ENCODE peak calls at places on chromosomes 7 and 10, in nine cellular contexts. S is A549; Y is gastrocnemius medialis; D is ovary; N is hepatocyte; M is endodermal cell; O is sigmoid colon; C is Panc1; K is CD8-positive, alpha-beta T cell. J is an unnamed sample. For H3K4me1, the result is how much of the 10 kb centered on the place peaks cover.

GRCh38 chr10:103592186-103593021 is 98.9 kb downstream of the NEURL1 start:
- DNase-seq in S (peak), Y (peak), D (no peak), N (peak), M (peak), O (no peak), C (peak), K (no peak), J (no peak)

GRCh38 chr7:134781171-134781570 is 1.7 kb downstream of the CALD1 start:
- DNase-seq in S (no peak), Y (no peak), D (no peak), N (no peak), M (no peak), O (no peak), C (no peak), K (no peak), J (no peak)

GRCh38 chr10:123143162-123143824 is 4.6 kb upstream of the HMX2 start:
- DNase-seq in S (no peak), Y (no peak), D (no peak), N (no peak), M (peak), O (no peak), C (no peak), K (no peak), J (peak)

GRCh38 chr7:42661312-42661711 is 250.6 kb downstream of the C7orf25 start:
- DNase-seq in S (no peak), Y (no peak), D (no peak), N (no peak), M (no peak), O (no peak), C (peak), K (no peak), J (no peak)

GRCh38 chr10:128865398-128865797 is 601.6 kb upstream of the MGMT start:
- DNase-seq in S (no peak), Y (no peak), D (no peak), N (no peak), M (no peak), O (no peak), C (no peak), K (no peak), J (no peak)

GRCh38 chr10:80277567-80278250 is 11.7 kb downstream of the MAT1A start:
- DNase-seq in S (no peak), Y (no peak), D (no peak), N (peak), M (no peak), O (no peak), C (no peak), K (no peak), J (no peak)

GRCh38 chr7:142808802-142809583 is 38.2 kb downstream of the PRSS2 start:
- DNase-seq in S (no peak), Y (peak), D (no peak), N (no peak), M (peak), O (no peak), C (no peak), K (peak), J (peak)

GRCh38 chr7:137804819-137805218 is 42.0 kb downstream of the DGKI start:
- DNase-seq in S (no peak), Y (no peak), D (no peak), N (no peak), M (no peak), O (no peak), C (no peak), K (no peak), J (no peak)

GRCh38 chr7:121961491-121961890 is 88.5 kb downstream of the PTPRZ1 start:
- DNase-seq in S (no peak), Y (no peak), D (no peak), N (no peak), M (no peak), O (no peak), C (no peak), K (no peak), J (no peak)

GRCh38 chr10:717458-717857 is 28.0 kb upstream of the DIP2C start:
- DNase-seq in S (no peak), Y (no peak), D (no peak), N (no peak), M (no peak), O (no peak), C (no peak), K (no peak), J (no peak)

GRCh38 chr10:65620404-65621048 is 1305.3 kb upstream of the LRRTM3 start:
- DNase-seq in S (no peak), Y (no peak), D (no peak), N (no peak), M (no peak), O (no peak), C (no peak), K (no peak), J (no peak)

GRCh38 chr7:49660976-49661375 is 112.5 kb upstream of the VWC2 start:
- DNase-seq in S (no peak), Y (no peak), D (no peak), N (no peak), M (no peak), O (no peak), C (no peak), K (no peak), J (no peak)

GRCh38 chr7:149735181-149735602 is 38.2 kb downstream of the ZNF467 start:
- DNase-seq in S (no peak), Y (no peak), D (no peak), N (no peak), M (no peak), O (peak), C (no peak), K (no peak), J (no peak)

GRCh38 chr10:124697837-124698559 is 46.2 kb downstream of the FAM53B start:
- DNase-seq in S (peak), Y (no peak), D (no peak), N (no peak), M (no peak), O (no peak), C (no peak), K (no peak), J (no peak)

GRCh38 chr7:139231513-139232376 is 708 bp downstream of the UBN2 start:
- DNase-seq in S (peak), Y (no peak), D (peak), N (peak), M (peak), O (peak), C (no peak), K (peak), J (peak)

GRCh38 chr10:33273295-33274002 is 61.0 kb downstream of the NRP1 start:
- DNase-seq in S (peak), Y (peak), D (peak), N (peak), M (peak), O (peak), C (peak), K (no peak), J (peak)

GRCh38 chr7:12303096-12303495 is 92.0 kb downstream of the TMEM106B start:
- DNase-seq in S (no peak), Y (no peak), D (no peak), N (peak), M (no peak), O (no peak), C (no peak), K (no peak), J (no peak)

GRCh38 chr10:103584216-103585010 is 90.9 kb downstream of the NEURL1 start:
- DNase-seq in S (no peak), Y (no peak), D (peak), N (no peak), M (no peak), O (no peak), C (no peak), K (peak), J (peak)

GRCh38 chr7:123598657-123599056 is 3.0 kb upstream of the ASB15 start:
- DNase-seq in S (no peak), Y (no peak), D (no peak), N (no peak), M (no peak), O (no peak), C (no peak), K (no peak), J (no peak)

GRCh38 chr10:93445097-93445960 is 36.8 kb downstream of the MYOF start:
- DNase-seq in S (peak), Y (peak), D (peak), N (peak), M (peak), O (peak), C (no peak), K (no peak), J (peak)

GRCh38 chr10:99809481-99809880 is 27.0 kb downstream of the ABCC2 start:
- DNase-seq in S (no peak), Y (no peak), D (no peak), N (no peak), M (no peak), O (no peak), C (no peak), K (no peak), J (no peak)

GRCh38 chr7:9711259-9711658 is 1262.4 kb upstream of the PHF14 start:
- DNase-seq in S (no peak), Y (no peak), D (no peak), N (no peak), M (no peak), O (no peak), C (no peak), K (no peak), J (no peak)

GRCh38 chr7:131692131-131692960 is 135.9 kb upstream of the PODXL start:
- DNase-seq in S (peak), Y (peak), D (peak), N (peak), M (peak), O (no peak), C (peak), K (no peak), J (no peak)

GRCh38 chr10:15088428-15089261 is at the start of gene ACBD7:
- DNase-seq in S (peak), Y (peak), D (peak), N (peak), M (peak), O (peak), C (no peak), K (peak), J (peak)

GRCh38 chr7:127932496-127932895 is 98.7 kb downstream of the LRRC4 start:
- DNase-seq in S (no peak), Y (no peak), D (no peak), N (no peak), M (no peak), O (no peak), C (no peak), K (no peak), J (no peak)

GRCh38 chr10:49323171-49323895 is 24.4 kb downstream of the C10orf71 start:
- DNase-seq in S (no peak), Y (peak), D (peak), N (no peak), M (no peak), O (no peak), C (no peak), K (no peak), J (no peak)

GRCh38 chr7:45656431-45656830 is 82.3 kb downstream of the ADCY1 start:
- DNase-seq in S (no peak), Y (no peak), D (no peak), N (no peak), M (peak), O (no peak), C (no peak), K (no peak), J (no peak)

GRCh38 chr10:70914316-70914864 is 26.0 kb upstream of the PCBD1 start:
- DNase-seq in S (no peak), Y (no peak), D (no peak), N (no peak), M (no peak), O (no peak), C (no peak), K (no peak), J (no peak)

GRCh38 chr7:15424468-15424867 is 137.3 kb downstream of the AGMO start:
- DNase-seq in S (no peak), Y (no peak), D (no peak), N (no peak), M (no peak), O (no peak), C (no peak), K (no peak), J (no peak)

GRCh38 chr7:37394158-37394557 is 54.5 kb downstream of the ELMO1 start:
- DNase-seq in S (no peak), Y (no peak), D (no peak), N (no peak), M (peak), O (no peak), C (no peak), K (no peak), J (no peak)

DNA sequence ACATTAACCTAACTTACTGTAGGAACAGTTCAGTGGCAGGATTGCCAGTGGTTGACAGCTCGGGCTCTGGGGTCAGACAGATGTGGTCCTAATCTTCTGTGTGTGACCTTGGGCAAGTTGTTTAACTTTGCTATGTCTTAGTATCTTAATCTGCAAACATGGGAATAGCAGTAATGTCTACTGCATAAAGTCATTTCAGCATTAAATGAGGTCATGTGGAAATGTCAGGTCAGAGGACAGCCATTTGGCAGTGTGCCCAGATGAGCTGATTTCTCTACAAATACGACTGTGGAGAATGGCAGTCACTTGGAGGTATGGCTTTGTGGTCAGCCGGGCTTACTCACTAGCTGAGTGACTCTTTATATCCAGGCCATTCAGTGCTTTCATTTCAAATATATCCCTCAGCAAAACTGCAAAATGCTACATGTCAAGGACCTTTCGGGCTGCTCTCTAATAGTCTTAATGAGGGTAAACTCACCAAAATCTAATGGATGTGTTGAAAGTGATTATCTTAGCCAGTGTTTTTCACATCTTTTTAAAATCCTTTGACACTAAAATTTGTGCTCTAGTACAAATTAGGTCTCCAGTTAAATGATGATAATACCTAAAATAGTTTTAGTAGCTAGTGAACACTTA is 171.4 kb downstream of the ST7 start:
- DNase-seq in S (no peak), Y (peak), D (peak), N (peak), M (no peak), O (peak), C (peak), K (peak), J (no peak)
- H3K4me1 ChIP-seq in S (half or more), Y (under half), D (under half), N (under half), M (under half), O (under half), C (under half), K (under half), J (under half)

DNA sequence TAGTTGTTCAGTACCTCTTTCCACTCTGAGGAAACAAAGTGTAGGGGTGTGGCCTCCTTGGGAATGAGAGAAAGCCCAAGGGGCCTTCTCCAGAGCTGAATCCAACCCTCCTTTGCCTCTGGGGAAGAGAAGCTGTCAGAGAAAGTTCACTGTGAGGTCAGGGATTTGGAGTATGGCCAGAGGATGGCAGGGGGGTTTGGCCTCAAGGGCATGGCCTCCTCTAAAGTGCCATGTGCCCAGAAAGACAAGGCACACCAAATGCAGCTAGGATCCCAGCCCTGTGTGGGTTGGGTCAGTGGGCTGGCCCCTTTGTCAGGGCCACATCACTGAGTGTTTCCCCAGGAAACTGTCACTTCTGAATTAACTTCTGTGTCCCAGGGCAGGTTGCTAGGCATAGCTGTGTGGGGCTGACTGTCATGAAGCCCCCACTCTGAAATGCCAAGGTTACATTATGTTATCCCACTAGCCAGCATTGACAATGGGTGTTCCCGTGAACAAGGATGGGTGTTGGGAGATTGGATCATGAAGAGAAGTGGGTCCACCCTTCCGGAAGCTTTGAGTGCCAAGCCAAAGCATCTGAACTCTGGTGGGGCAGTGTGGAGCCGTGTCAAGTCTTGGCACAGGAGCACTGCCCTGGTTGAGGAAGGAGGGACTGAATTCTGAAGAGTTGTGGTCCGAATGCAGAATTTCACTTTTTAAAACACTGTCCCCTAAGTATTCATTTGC is 123.3 kb downstream of the ZMIZ1 start:
- DNase-seq in S (no peak), Y (no peak), D (no peak), N (no peak), M (no peak), O (no peak), C (no peak), K (no peak), J (no peak)
- H3K27ac ChIP-seq in S (peak), Y (peak), D (no peak), N (no peak), M (no peak), O (peak), C (peak), K (no peak), J (peak)

GRCh38 chr7:110205899-110206298 is 885.0 kb upstream of the LRRN3 start:
- DNase-seq in S (no peak), Y (no peak), D (no peak), N (peak), M (no peak), O (no peak), C (no peak), K (no peak), J (no peak)

GRCh38 chr7:110204527-110204926 is 886.4 kb upstream of the LRRN3 start:
- DNase-seq in S (no peak), Y (no peak), D (no peak), N (peak), M (peak), O (no peak), C (no peak), K (no peak), J (no peak)
- TF ChIP-seq CTCF in S (no peak), Y (no peak), D (no peak), N (peak), M (peak), O (no peak), C (no peak), K (no peak), J (no peak)

GRCh38 chr10:133048926-133049325 is 38.8 kb upstream of the ADGRA1 start:
- DNase-seq in S (no peak), Y (no peak), D (no peak), N (no peak), M (no peak), O (no peak), C (no peak), K (no peak), J (no peak)

GRCh38 chr10:133049639-133050038 is 38.1 kb upstream of the ADGRA1 start:
- DNase-seq in S (no peak), Y (no peak), D (no peak), N (no peak), M (no peak), O (no peak), C (no peak), K (no peak), J (no peak)

GRCh38 chr10:133047526-133047925 is 40.2 kb upstream of the ADGRA1 start:
- DNase-seq in S (no peak), Y (no peak), D (no peak), N (no peak), M (no peak), O (no peak), C (no peak), K (no peak), J (no peak)

GRCh38 chr10:133050376-133050775 is 37.3 kb upstream of the ADGRA1 start:
- DNase-seq in S (no peak), Y (no peak), D (no peak), N (no peak), M (no peak), O (no peak), C (no peak), K (no peak), J (no peak)

DNA sequence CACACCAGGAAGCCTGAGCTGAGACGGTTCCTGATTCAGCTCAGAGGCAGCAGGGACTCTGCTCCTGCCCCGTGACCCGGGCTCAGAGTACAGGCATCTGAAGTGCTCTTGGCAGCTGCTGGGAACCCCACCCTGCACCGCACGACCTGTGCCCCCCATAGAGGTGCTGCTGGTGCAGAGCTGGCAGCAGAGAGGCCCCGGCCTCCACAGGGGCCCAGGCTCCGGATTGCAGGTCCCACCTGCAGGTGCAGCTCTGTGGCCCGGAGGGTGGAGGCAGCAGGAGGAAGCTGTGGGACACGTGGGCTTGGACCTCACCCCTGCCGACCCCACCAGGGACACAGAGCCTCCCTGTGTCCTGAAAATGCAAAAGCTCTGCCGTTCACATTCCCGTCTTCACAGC is 39.4 kb upstream of the ADGRA1 start:
- DNase-seq in S (no peak), Y (no peak), D (no peak), N (no peak), M (no peak), O (no peak), C (no peak), K (no peak), J (no peak)
- H3K4me1 ChIP-seq in S (under half), Y (under half), D (under half), N (under half), M (under half), O (under half), C (under half), K (under half), J (under half)

GRCh38 chr7:47360301-47360900 is 221.5 kb downstream of the TNS3 start:
- DNase-seq in S (no peak), Y (no peak), D (no peak), N (no peak), M (no peak), O (no peak), C (no peak), K (no peak), J (no peak)

GRCh38 chr7:47357863-47358262 is 224.0 kb downstream of the TNS3 start:
- DNase-seq in S (no peak), Y (no peak), D (no peak), N (no peak), M (no peak), O (no peak), C (no peak), K (no peak), J (no peak)

GRCh38 chr7:47357398-47357797 is 224.5 kb downstream of the TNS3 start:
- DNase-seq in S (no peak), Y (no peak), D (no peak), N (peak), M (no peak), O (no peak), C (no peak), K (no peak), J (no peak)

GRCh38 chr7:47358944-47359588 is 222.8 kb downstream of the TNS3 start:
- DNase-seq in S (no peak), Y (no peak), D (no peak), N (no peak), M (no peak), O (no peak), C (no peak), K (no peak), J (no peak)

GRCh38 chr7:47358357-47358756 is 223.6 kb downstream of the TNS3 start:
- DNase-seq in S (no peak), Y (no peak), D (no peak), N (no peak), M (no peak), O (no peak), C (no peak), K (no peak), J (no peak)
- H3K27ac ChIP-seq in S (no peak), Y (no peak), D (no peak), N (peak), M (no peak), O (no peak), C (no peak), K (no peak), J (no peak)

DNA sequence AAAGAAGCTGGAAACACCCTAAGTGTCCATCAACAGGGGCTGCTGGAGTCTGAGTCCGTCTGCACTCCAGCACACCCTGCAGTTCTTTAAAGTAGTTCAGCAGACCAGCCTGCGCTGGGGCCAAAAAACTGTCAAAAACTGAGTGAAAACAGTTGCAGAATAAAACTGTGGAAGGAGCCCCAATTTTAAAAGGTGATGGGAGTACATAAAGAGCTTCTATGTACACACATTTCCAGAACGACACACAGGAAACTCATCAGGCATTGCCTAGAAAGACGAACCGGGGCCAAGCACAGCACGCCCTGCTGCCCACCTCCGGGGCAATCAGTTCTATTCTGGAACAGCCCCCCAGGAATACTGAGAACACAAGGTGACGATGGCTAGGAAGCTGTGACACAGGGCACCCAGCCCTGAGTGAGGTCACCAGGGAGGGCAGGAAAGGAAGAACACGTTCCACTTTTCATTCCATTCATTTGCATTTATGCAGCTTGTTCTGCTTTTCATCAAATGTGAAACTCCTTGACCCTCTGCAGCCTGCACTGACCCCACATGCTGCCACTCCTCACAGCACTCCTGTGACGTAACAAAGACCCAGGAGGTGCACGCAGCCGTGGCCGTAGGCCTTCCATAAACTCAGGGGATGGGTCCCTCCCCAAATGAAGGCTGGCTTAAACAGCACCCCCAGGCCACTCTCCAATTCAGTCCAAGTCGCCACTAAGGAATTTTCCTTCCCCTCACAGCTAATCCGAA is 29.0 kb downstream of the MAD1L1 start:
- DNase-seq in S (no peak), Y (peak), D (peak), N (peak), M (no peak), O (peak), C (no peak), K (no peak), J (no peak)
- TF ChIP-seq CTCF in S (no peak), Y (no peak), D (no peak), N (peak), M (no peak), O (no peak), C (no peak), K (no peak), J (no peak)